ENCODE peak calls at places on chromosomes 13 and 19, in nine cellular contexts. P, A, O, E, X, S, B, J and W are unnamed samples.

GRCh38 chr13:92682832-92683517 is 543.6 kb upstream of the GPC6 start:
- DNase-seq in P (no peak), A (no peak), O (no peak), E (no peak), X (no peak), S (no peak), B (no peak), J (no peak), W (no peak)

GRCh38 chr19:51546650-51547396 is 15.4 kb upstream of the SIGLEC6 start:
- DNase-seq in P (no peak), A (no peak), O (no peak), E (no peak), X (no peak), S (no peak), B (peak; percentile 16), J (peak; percentile 32), W (no peak)

GRCh38 chr13:109139346-109139745 is 509.9 kb downstream of the MYO16 start:
- DNase-seq in P (no peak), A (no peak), O (no peak), E (no peak), X (no peak), S (no peak), B (no peak), J (no peak), W (no peak)

GRCh38 chr13:88800505-88800904 is 1129.3 kb downstream of the SLITRK5 start:
- DNase-seq in P (no peak), A (no peak), O (no peak), E (no peak), X (no peak), S (no peak), B (no peak), J (no peak), W (no peak)

GRCh38 chr13:51643882-51644281 is 59.6 kb downstream of the WDFY2 start:
- DNase-seq in P (no peak), A (no peak), O (peak; percentile 68), E (peak; percentile 81), X (no peak), S (no peak), B (peak; percentile 96), J (peak; percentile 97), W (no peak)

GRCh38 chr19:18439025-18439909 is 1.3 kb upstream of the ISYNA1 start:
- DNase-seq in P (no peak), A (no peak), O (no peak), E (no peak), X (no peak), S (peak; percentile 79), B (peak; percentile 40), J (peak; percentile 57), W (no peak)

GRCh38 chr13:31477961-31478360 is 261.4 kb upstream of the RXFP2 start:
- DNase-seq in P (no peak), A (no peak), O (no peak), E (no peak), X (no peak), S (no peak), B (peak; percentile 69), J (peak; percentile 74), W (no peak)

GRCh38 chr13:113837554-113838355 is 26.1 kb downstream of the GAS6 start:
- DNase-seq in P (peak; percentile 90), A (no peak), O (peak; percentile 67), E (peak; percentile 90), X (peak; percentile 96), S (peak; percentile 46), B (peak; percentile 98), J (peak; percentile 99), W (peak; percentile 96)

GRCh38 chr19:12364391-12365093 is 941 bp downstream of the ZNF442 start:
- DNase-seq in P (no peak), A (peak; percentile 9), O (no peak), E (no peak), X (peak; percentile 15), S (peak; percentile 34), B (peak; percentile 3), J (peak; percentile 10), W (peak; percentile 66)

GRCh38 chr13:26806891-26807290 is 46.3 kb upstream of the GPR12 start:
- DNase-seq in P (no peak), A (no peak), O (no peak), E (no peak), X (no peak), S (no peak), B (no peak), J (no peak), W (no peak)

GRCh38 chr19:21824679-21825078 is 11.3 kb downstream of the ZNF43 start:
- DNase-seq in P (no peak), A (no peak), O (no peak), E (no peak), X (no peak), S (no peak), B (peak; percentile 14), J (peak; percentile 37), W (no peak)

GRCh38 chr13:47109028-47109427 is 212.2 kb upstream of the HTR2A start:
- DNase-seq in P (peak; percentile 23), A (no peak), O (no peak), E (no peak), X (no peak), S (no peak), B (no peak), J (peak; percentile 37), W (no peak)

DNA sequence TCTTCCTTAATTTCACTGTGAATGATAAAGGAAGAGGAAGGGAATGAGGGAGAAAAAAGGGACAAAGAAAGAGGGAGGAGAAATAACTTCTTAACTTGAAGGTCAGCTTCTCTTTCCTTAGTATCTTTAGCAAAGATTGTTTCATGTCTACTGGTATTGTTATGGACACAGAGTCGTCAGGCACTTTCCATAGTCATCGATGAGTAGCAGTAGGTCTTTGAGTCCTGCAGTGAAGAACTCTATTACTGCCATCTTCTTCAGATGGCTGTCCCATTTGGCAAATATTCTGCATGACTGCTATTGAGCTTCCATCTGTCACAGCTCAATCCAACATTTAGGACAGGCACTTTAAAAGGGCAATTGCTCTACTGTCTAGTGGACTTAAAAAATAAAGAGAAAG is 2463.1 kb downstream of the PCDH9 start:
- DNase-seq in P (no peak), A (no peak), O (no peak), E (no peak), X (no peak), S (no peak), B (no peak), J (no peak), W (no peak)
- H3K27me3 ChIP-seq in P (no peaks in the 10 kb centered on the region), A (no peaks in the 10 kb centered on the region), O (no peaks in the 10 kb centered on the region), E (no peaks in the 10 kb centered on the region), X (no peaks in the 10 kb centered on the region), S (no peaks in the 10 kb centered on the region), B (no peaks in the 10 kb centered on the region), J (no peaks in the 10 kb centered on the region), W (no peaks in the 10 kb centered on the region)

DNA sequence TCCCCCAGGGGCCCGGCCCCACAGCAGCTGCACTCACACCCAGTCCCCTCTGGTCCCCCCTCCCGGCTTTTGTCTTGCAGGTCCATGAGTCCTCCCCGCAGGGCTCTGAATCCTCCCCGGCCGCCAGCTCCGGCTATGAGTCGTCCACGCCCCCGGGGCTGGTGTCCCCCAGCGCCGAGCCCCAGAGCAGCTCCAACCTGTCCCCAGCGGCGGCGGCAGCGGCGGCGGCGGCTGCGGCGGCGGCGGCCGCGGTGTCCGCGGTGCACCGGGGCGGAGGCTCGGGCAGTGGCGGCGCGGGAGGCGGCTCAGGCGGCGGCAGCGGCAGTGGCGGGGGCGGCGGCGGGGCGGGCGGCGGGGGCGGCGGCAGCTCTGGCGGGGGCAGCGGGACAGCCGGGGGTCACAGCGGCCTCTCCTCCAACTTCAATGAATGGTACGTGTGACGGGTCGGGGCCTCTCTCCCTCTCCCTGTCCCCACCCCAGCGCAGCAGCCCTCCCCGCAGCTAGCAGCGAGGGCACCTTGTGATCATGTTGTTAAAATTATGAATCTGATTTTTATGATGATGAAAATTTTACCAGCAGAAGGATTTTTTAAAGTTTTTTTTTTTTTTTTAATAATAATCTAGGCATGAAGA is 3.8 kb downstream of the ZIC2 start:
- DNase-seq in P (no peak), A (no peak), O (no peak), E (no peak), X (no peak), S (peak; percentile 65), B (no peak), J (no peak), W (no peak)
- H3K27me3 ChIP-seq in P (no peaks in the 10 kb centered on the region), A (peaks cover 72% of the 10 kb centered on the region), O (no peaks in the 10 kb centered on the region), E (peaks cover 73% of the 10 kb centered on the region), X (peaks cover 100% of the 10 kb centered on the region), S (peaks cover 24% of the 10 kb centered on the region), B (peaks cover 45% of the 10 kb centered on the region), J (peaks cover 77% of the 10 kb centered on the region), W (peaks cover 10% of the 10 kb centered on the region)

GRCh38 chr19:3289971-3290569 is 65.6 kb downstream of the CELF5 start:
- DNase-seq in P (no peak), A (no peak), O (no peak), E (no peak), X (no peak), S (no peak), B (no peak), J (no peak), W (no peak)
- H3K27me3 ChIP-seq in P (peaks cover 24% of the 10 kb centered on the region), A (no peaks in the 10 kb centered on the region), O (no peaks in the 10 kb centered on the region), E (peaks cover 46% of the 10 kb centered on the region), X (peaks cover 92% of the 10 kb centered on the region), S (peaks cover 15% of the 10 kb centered on the region), B (no peaks in the 10 kb centered on the region), J (peaks cover 2% of the 10 kb centered on the region), W (peaks cover 77% of the 10 kb centered on the region)

GRCh38 chr19:15532779-15533521 is 24.6 kb downstream of the CYP4F22 start:
- DNase-seq in P (peak; percentile 21), A (no peak), O (peak; percentile 49), E (no peak), X (no peak), S (no peak), B (no peak), J (no peak), W (no peak)
- H3K27me3 ChIP-seq in P (peaks cover 20% of the 10 kb centered on the region), A (no peaks in the 10 kb centered on the region), O (no peaks in the 10 kb centered on the region), E (no peaks in the 10 kb centered on the region), X (peaks cover 81% of the 10 kb centered on the region), S (no peaks in the 10 kb centered on the region), B (no peaks in the 10 kb centered on the region), J (no peaks in the 10 kb centered on the region), W (peaks cover 31% of the 10 kb centered on the region)

GRCh38 chr19:40598121-40598917 is 2.9 kb upstream of the LTBP4 start:
- DNase-seq in P (peak; percentile 89), A (peak; percentile 86), O (peak; percentile 86), E (peak; percentile 90), X (peak; percentile 89), S (peak; percentile 96), B (peak; percentile 70), J (peak; percentile 82), W (peak; percentile 88)
- H3K27me3 ChIP-seq in P (peaks cover 35% of the 10 kb centered on the region), A (peaks cover 35% of the 10 kb centered on the region), O (no peaks in the 10 kb centered on the region), E (peaks cover 40% of the 10 kb centered on the region), X (peaks cover 35% of the 10 kb centered on the region), S (no peaks in the 10 kb centered on the region), B (no peaks in the 10 kb centered on the region), J (peaks cover 2% of the 10 kb centered on the region), W (peaks cover 15% of the 10 kb centered on the region)

DNA sequence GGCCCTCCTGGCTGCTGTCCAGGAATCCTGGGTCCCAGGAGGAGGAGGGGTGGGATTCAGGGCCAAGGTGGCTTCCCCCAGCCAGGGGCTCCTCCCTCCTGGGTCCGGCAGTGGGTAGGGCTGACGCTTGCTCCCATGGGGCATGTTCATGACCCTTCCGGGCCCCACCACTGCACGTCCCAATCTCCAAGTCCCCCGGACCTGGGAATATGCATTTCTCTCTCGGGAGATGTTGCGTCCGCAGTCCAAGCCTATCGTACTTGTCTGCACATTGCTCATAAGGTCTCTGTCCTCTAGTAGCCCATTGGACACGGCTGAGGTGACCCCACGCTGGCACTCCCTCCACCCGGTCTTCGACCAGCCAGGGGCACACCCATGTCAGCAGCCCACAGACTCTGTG is 192.3 kb downstream of the TEX29 start:
- DNase-seq in P (no peak), A (no peak), O (no peak), E (no peak), X (no peak), S (no peak), B (no peak), J (no peak), W (no peak)
- H3K27me3 ChIP-seq in P (peaks cover 94% of the 10 kb centered on the region), A (no peaks in the 10 kb centered on the region), O (peaks cover 17% of the 10 kb centered on the region), E (peaks cover 95% of the 10 kb centered on the region), X (peaks cover 92% of the 10 kb centered on the region), S (peaks cover 3% of the 10 kb centered on the region), B (no peaks in the 10 kb centered on the region), J (no peaks in the 10 kb centered on the region), W (no peaks in the 10 kb centered on the region)

GRCh38 chr19:33227242-33227650 is 1.6 kb upstream of the SLC7A10 start:
- DNase-seq in P (no peak), A (no peak), O (no peak), E (no peak), X (no peak), S (no peak), B (peak; percentile 41), J (peak; percentile 53), W (no peak)
- H3K27me3 ChIP-seq in P (peaks cover 66% of the 10 kb centered on the region), A (peaks cover 19% of the 10 kb centered on the region), O (no peaks in the 10 kb centered on the region), E (peaks cover 47% of the 10 kb centered on the region), X (peaks cover 100% of the 10 kb centered on the region), S (peaks cover 17% of the 10 kb centered on the region), B (peaks cover 56% of the 10 kb centered on the region), J (peaks cover 36% of the 10 kb centered on the region), W (peaks cover 5% of the 10 kb centered on the region)